ENCODE peak calls at places on chromosomes 1 and 21, in six cellular contexts. B, W, R, G, Z and A are unnamed samples. For H3K4me1, the result is how much of the 10 kb centered on the place peaks cover.

GRCh38 chr1:12810691-12811408 is 19.7 kb downstream of the PRAMEF1 start:
- DNase-seq in B (no peak), W (no peak), R (no peak), G (no peak), Z (no peak), A (no peak)

GRCh38 chr1:8348777-8349472 is 31.0 kb downstream of the SLC45A1 start:
- DNase-seq in B (peak), W (peak), R (peak), G (peak), Z (no peak), A (peak)

GRCh38 chr1:215863796-215864195 is 296.7 kb downstream of the KCTD3 start:
- DNase-seq in B (no peak), W (no peak), R (peak), G (no peak), Z (no peak), A (no peak)

GRCh38 chr21:38917045-38917774 is 111.5 kb downstream of the ETS2 start:
- DNase-seq in B (peak), W (peak), R (no peak), G (no peak), Z (no peak), A (no peak)

GRCh38 chr1:34500451-34500850 is 254.4 kb upstream of the GJB5 start:
- DNase-seq in B (peak), W (no peak), R (no peak), G (no peak), Z (no peak), A (no peak)

GRCh38 chr1:23480187-23481025 is 3.6 kb downstream of the ASAP3 start:
- DNase-seq in B (no peak), W (no peak), R (peak), G (no peak), Z (no peak), A (no peak)

GRCh38 chr1:108149796-108150467 is 50.2 kb downstream of the SLC25A24 start:
- DNase-seq in B (no peak), W (no peak), R (no peak), G (no peak), Z (no peak), A (no peak)

GRCh38 chr1:236677641-236678235 is 8.6 kb upstream of the ACTN2 start:
- DNase-seq in B (no peak), W (no peak), R (no peak), G (no peak), Z (no peak), A (no peak)

GRCh38 chr1:38918568-38918967 is 23.1 kb downstream of the RHBDL2 start:
- DNase-seq in B (no peak), W (no peak), R (peak), G (no peak), Z (no peak), A (no peak)

GRCh38 chr1:32907435-32907834 is 6.2 kb upstream of the TMEM54 start:
- DNase-seq in B (no peak), W (no peak), R (no peak), G (no peak), Z (no peak), A (no peak)

GRCh38 chr1:180842890-180843289 is 69.8 kb upstream of the KIAA1614 start:
- DNase-seq in B (no peak), W (no peak), R (no peak), G (no peak), Z (no peak), A (no peak)

GRCh38 chr21:15058718-15059316 is 6.0 kb downstream of the NRIP1 start:
- DNase-seq in B (no peak), W (no peak), R (no peak), G (no peak), Z (no peak), A (no peak)

GRCh38 chr21:15061284-15061683 is 3.5 kb downstream of the NRIP1 start:
- DNase-seq in B (no peak), W (no peak), R (no peak), G (no peak), Z (no peak), A (no peak)

GRCh38 chr21:15057290-15057689 is 7.5 kb downstream of the NRIP1 start:
- DNase-seq in B (no peak), W (no peak), R (no peak), G (no peak), Z (no peak), A (no peak)

GRCh38 chr21:15060776-15061175 is 4.0 kb downstream of the NRIP1 start:
- DNase-seq in B (no peak), W (no peak), R (no peak), G (no peak), Z (no peak), A (no peak)

DNA sequence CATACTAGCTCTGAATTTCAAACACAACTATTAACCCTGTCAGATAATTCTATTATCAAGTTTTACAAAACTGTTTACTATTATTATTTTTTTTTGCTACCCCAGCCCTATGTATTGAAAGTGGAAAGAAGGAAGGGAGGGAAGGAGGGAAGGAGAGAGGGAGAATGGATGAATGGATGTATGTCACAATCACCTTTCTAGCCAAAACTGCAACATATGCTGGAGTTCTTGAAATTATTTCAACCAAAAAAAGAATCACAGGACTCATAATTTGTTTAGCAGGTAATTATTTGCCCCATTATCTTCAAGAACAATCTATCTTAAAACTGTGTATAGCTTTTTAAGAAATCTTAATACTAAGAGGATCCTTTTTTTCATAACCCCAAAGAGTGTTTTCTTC is 5.4 kb downstream of the NRIP1 start:
- DNase-seq in B (no peak), W (no peak), R (no peak), G (no peak), Z (no peak), A (no peak)
- H3K4me1 ChIP-seq in B (half or more), W (half or more), R (under half), G (half or more), Z (under half), A (half or more)

GRCh38 chr1:84412316-84412942 is 14.1 kb downstream of the DNASE2B start:
- DNase-seq in B (no peak), W (no peak), R (no peak), G (no peak), Z (no peak), A (no peak)
- H3K4me3 ChIP-seq in B (no peak), W (no peak), R (no peak), G (no peak), Z (no peak), A (no peak)

GRCh38 chr1:183272390-183272801 is 86.3 kb downstream of the LAMC2 start:
- DNase-seq in B (no peak), W (no peak), R (no peak), G (no peak), Z (no peak), A (no peak)
- H3K4me1 ChIP-seq in B (under half), W (under half), R (under half), G (under half), Z (under half), A (under half)

GRCh38 chr1:160623860-160624259 is 23.0 kb downstream of the SLAMF1 start:
- DNase-seq in B (peak), W (no peak), R (no peak), G (no peak), Z (no peak), A (no peak)
- H3K4me3 ChIP-seq in B (no peak), W (no peak), R (peak), G (no peak), Z (no peak), A (no peak)

GRCh38 chr1:214425101-214425500 is 126.3 kb downstream of the PTPN14 start:
- DNase-seq in B (no peak), W (no peak), R (no peak), G (no peak), Z (no peak), A (no peak)
- H3K4me1 ChIP-seq in B (under half), W (under half), R (under half), G (under half), Z (under half), A (under half)

GRCh38 chr1:212606734-212607205 is 1.8 kb upstream of the ATF3 start:
- DNase-seq in B (no peak), W (peak), R (no peak), G (peak), Z (peak), A (peak)
- H3K4me3 ChIP-seq in B (no peak), W (peak), R (no peak), G (peak), Z (peak), A (peak)

DNA sequence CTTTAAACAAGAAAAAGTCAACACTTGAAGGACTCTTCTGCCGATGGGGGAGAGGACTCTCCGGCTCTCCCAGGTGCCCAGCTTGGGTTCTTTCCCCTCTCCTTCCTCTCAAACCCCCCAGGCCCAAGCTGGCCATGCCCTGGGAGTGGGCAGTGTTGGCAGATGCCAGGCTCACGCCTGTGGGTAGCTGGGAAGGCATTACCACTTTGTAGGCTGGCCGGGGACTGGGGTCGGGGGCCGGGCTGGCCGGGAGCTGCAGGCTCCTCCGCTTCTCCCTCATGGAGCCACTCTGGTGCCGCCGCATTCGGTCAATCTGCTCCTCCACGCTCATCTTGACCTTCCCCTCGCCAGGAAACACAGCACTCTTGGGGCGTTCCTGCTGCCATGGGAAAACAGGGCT is 16.4 kb upstream of the GOLT1A start:
- DNase-seq in B (no peak), W (no peak), R (no peak), G (no peak), Z (no peak), A (no peak)
- H3K4me1 ChIP-seq in B (under half), W (under half), R (under half), G (under half), Z (under half), A (under half)

GRCh38 chr1:247407180-247407616 is 8.8 kb upstream of the NLRP3 start:
- DNase-seq in B (no peak), W (no peak), R (no peak), G (peak), Z (no peak), A (peak)
- H3K4me3 ChIP-seq in B (no peak), W (no peak), R (no peak), G (no peak), Z (no peak), A (peak)

GRCh38 chr1:92481598-92482403 is 4.9 kb downstream of the GFI1 start:
- DNase-seq in B (peak), W (peak), R (no peak), G (no peak), Z (no peak), A (no peak)
- H3K4me1 ChIP-seq in B (half or more), W (half or more), R (under half), G (half or more), Z (under half), A (under half)